ENCODE peak calls at places on chromosomes 1 and 21, in five cellular contexts. E, J, R, B and S are unnamed samples.
A peak's percentile ranks its signal among the peaks of the same experiment; 100 is the strongest.

GRCh38 chr1:88566615-88567387 is 117.3 kb upstream of the PKN2 start:
- DNase-seq in J (no peak), E (no peak), R (no peak), B (no peak), S (no peak)

GRCh38 chr1:10181154-10181553 is 29.2 kb upstream of the KIF1B start:
- DNase-seq in E (no peak), R (no peak), J (no peak), B (no peak), S (no peak)

GRCh38 chr1:25026304-25026703 is 96.2 kb upstream of the RUNX3 start:
- DNase-seq in E (no peak), R (no peak), J (no peak), B (no peak), S (no peak)

GRCh38 chr21:15023782-15024181 is 41.0 kb downstream of the NRIP1 start:
- DNase-seq in E (no peak), J (no peak), B (no peak), R (no peak), S (no peak)

GRCh38 chr21:25895565-25896205 is 160.9 kb downstream of the GABPA start:
- DNase-seq in J (no peak), B (peak; percentile 55), E (no peak), R (peak; percentile 37), S (no peak)

GRCh38 chr1:117210831-117211261 is at the start of gene VTCN1:
- DNase-seq in B (no peak), J (no peak), R (no peak), E (peak; percentile 43), S (peak; percentile 91)

GRCh38 chr1:165369255-165369848 is 12.8 kb upstream of the LMX1A start:
- DNase-seq in E (peak; percentile 32), B (peak; percentile 64), J (no peak), R (peak; percentile 74), S (no peak)

GRCh38 chr1:192538407-192539311 is 36.9 kb upstream of the RGS1 start:
- DNase-seq in E (no peak), J (peak; percentile 85), B (peak; percentile 95), R (no peak), S (no peak)

GRCh38 chr1:208528577-208529240 is 284.5 kb upstream of the PLXNA2 start:
- DNase-seq in J (no peak), E (no peak), R (no peak), B (no peak), S (no peak)

GRCh38 chr1:115182012-115182715 is 92.9 kb upstream of the TSPAN2 start:
- DNase-seq in B (no peak), J (no peak), R (no peak), E (no peak), S (no peak)

GRCh38 chr21:32377991-32378390 is 14.8 kb downstream of the URB1 start:
- DNase-seq in E (no peak), R (no peak), B (no peak), J (no peak), S (no peak)

GRCh38 chr1:114458208-114458777 is 52.7 kb downstream of the TRIM33 start:
- DNase-seq in E (no peak), J (no peak), R (no peak), B (no peak), S (peak; percentile 5)

GRCh38 chr1:174902531-174903099 is 97.1 kb upstream of the CACYBP start:
- DNase-seq in J (no peak), R (no peak), B (no peak), E (no peak), S (no peak)

GRCh38 chr1:64013395-64013794 is 190.0 kb upstream of the UBE2U start:
- DNase-seq in J (no peak), E (no peak), B (no peak), R (no peak), S (no peak)

GRCh38 chr1:226220473-226221189 is 2.8 kb upstream of the MIXL1 start:
- DNase-seq in B (no peak), J (no peak), E (no peak), R (no peak), S (no peak)

GRCh38 chr1:171222961-171223360 is 25.3 kb upstream of the FMO1 start:
- DNase-seq in E (no peak), J (no peak), B (no peak), R (no peak), S (no peak)

GRCh38 chr1:94738371-94738770 is 81.8 kb upstream of the SLC44A3 start:
- DNase-seq in R (no peak), E (no peak), J (no peak), B (no peak), S (no peak)

GRCh38 chr1:225480825-225481434 is 53.1 kb upstream of the LBR start:
- DNase-seq in J (no peak), B (peak; percentile 77), R (peak; percentile 81), E (peak; percentile 38), S (peak; percentile 81)

GRCh38 chr1:85330206-85330605 is 53.8 kb upstream of the BCL10 start:
- DNase-seq in B (no peak), J (no peak), R (no peak), E (peak; percentile 67), S (peak; percentile 51)

GRCh38 chr21:23963454-23963853 is 1643.8 kb downstream of the MRPL39 start:
- DNase-seq in J (no peak), B (no peak), E (no peak), R (no peak), S (no peak)

GRCh38 chr21:45747802-45748445 is 104.4 kb downstream of the PCBP3 start:
- DNase-seq in E (peak; percentile 18), J (no peak), B (no peak), R (no peak), S (no peak)

GRCh38 chr21:45556645-45557601 is 14.7 kb upstream of the SLC19A1 start:
- DNase-seq in E (no peak), J (no peak), B (no peak), R (no peak), S (no peak)

GRCh38 chr1:170402451-170403311 is 129.3 kb upstream of the GORAB start:
- DNase-seq in J (no peak), E (no peak), B (no peak), R (no peak), S (no peak)

GRCh38 chr1:183604048-183604808 is 14.0 kb upstream of the NCF2 start:
- DNase-seq in B (no peak), J (peak; percentile 89), R (peak; percentile 62), E (no peak), S (no peak)

GRCh38 chr1:155003227-155003765 is 694 bp downstream of the ZBTB7B start:
- DNase-seq in R (no peak), J (no peak), E (no peak), B (peak; percentile 35), S (no peak)

GRCh38 chr21:32021319-32022027 is 148.7 kb downstream of the HUNK start:
- DNase-seq in E (no peak), B (no peak), R (no peak), J (no peak), S (no peak)

GRCh38 chr1:29671446-29671845 is 435.1 kb downstream of the PTPRU start:
- DNase-seq in B (no peak), E (no peak), R (peak; percentile 42), J (no peak), S (no peak)

GRCh38 chr21:42737969-42738590 is 84.7 kb downstream of the PDE9A start:
- DNase-seq in J (no peak), B (no peak), R (no peak), E (no peak), S (no peak)

GRCh38 chr1:46248122-46248920 is 758 bp downstream of the RAD54L start:
- DNase-seq in R (peak; percentile 73), E (peak; percentile 48), J (no peak), B (peak; percentile 66), S (peak; percentile 71)

GRCh38 chr1:941027-941587 is 17.4 kb downstream of the SAMD11 start:
- DNase-seq in B (no peak), E (no peak), R (no peak), J (no peak), S (no peak)

GRCh38 chr1:211129790-211130189 is 4.2 kb downstream of the KCNH1 start:
- DNase-seq in J (no peak), E (no peak), B (no peak), R (no peak), S (no peak)

DNA sequence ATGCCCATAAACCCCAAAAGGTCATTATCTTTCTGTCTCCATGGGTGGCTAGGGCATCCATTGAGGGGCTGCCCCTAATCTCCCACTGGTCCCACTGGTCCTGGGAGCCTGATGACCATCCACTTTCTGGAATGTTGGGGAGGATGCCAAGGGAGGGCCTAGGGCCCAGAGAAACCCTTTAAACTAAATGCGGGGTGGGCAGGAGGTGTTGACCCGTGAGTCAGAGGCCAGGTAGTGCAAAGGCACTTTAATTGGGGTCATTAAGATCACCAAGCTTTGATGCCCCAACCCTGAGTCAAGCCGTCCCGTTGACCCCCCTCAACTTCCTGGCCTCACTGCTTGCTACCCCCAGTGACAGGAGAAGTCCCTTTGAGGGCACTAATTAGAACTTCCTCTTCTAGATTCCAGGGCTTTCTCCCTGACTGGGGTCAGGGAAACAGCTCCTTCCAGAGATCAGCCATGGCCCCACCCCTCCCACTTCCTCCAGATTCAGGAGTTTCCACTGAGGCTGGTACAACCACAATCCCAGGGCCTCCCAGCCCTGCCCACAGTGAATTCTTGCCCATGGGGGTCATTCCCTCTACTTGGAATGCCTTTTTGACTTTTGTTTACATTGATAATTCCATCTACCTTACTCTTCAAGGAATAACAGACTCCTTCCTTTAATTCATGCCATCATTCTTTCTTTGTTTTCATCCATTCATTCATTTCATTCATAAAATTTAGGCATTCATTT is 15.5 kb upstream of the SERINC2 start:
- DNase-seq in E (peak; percentile 40), B (no peak), J (no peak), R (no peak), S (peak; percentile 42)
- H3K27me3 ChIP-seq in E (no peaks in the 10 kb centered on the region), B (no peaks in the 10 kb centered on the region), J (no peaks in the 10 kb centered on the region), R (peaks cover 5% of the 10 kb centered on the region), S (no peaks in the 10 kb centered on the region)

GRCh38 chr1:47842228-47842627 is 155.0 kb downstream of the TRABD2B start:
- DNase-seq in E (no peak), B (no peak), R (no peak), J (no peak), S (no peak)
- H3K27ac ChIP-seq in E (no peak overlapping the region), B (no peak overlapping the region), R (no peak overlapping the region), J (no peak overlapping the region), S (no peak overlapping the region)

DNA sequence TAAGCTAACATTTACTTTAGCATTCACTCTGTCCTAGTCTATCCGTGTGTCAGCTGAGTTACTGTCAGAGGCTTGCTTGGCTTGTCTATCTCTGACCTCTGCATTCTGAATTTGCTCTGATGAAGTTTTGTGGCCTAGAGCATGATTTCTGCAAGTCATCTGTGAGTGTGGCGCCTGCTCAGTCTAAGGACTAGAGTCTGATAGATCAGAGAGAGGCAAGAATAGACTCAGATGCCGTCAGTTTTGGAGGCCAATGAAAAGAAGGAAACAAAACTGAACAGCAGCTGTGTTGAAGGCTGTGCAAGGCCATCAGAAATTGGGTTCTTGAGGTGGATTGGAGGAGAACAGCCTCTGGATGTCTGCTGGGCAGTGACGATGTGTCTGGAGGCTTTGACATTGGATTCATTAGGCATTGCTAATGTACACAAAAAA is 573.1 kb downstream of the USP25 start:
- DNase-seq in R (no peak), J (no peak), B (no peak), E (no peak), S (no peak)
- H3K4me2 ChIP-seq in R (no peak overlapping the region), J (no peak overlapping the region), B (no peak overlapping the region), E (no peak overlapping the region), S (no peak overlapping the region)

GRCh38 chr1:2472561-2473166 is 3.4 kb upstream of the PLCH2 start:
- DNase-seq in E (no peak), B (no peak), R (no peak), J (no peak), S (no peak)

GRCh38 chr1:2471587-2472001 is 4.5 kb upstream of the PLCH2 start:
- DNase-seq in E (no peak), R (no peak), J (no peak), B (no peak), S (no peak)

GRCh38 chr1:2472109-2472508 is 4.0 kb upstream of the PLCH2 start:
- DNase-seq in E (no peak), B (no peak), R (no peak), J (no peak), S (no peak)

GRCh38 chr1:2470290-2471158 is 5.6 kb upstream of the PLCH2 start:
- DNase-seq in J (no peak), R (no peak), B (no peak), E (no peak), S (no peak)

GRCh38 chr1:2471159-2471471 is 5.0 kb upstream of the PLCH2 start:
- DNase-seq in R (no peak), B (no peak), E (no peak), J (no peak), S (no peak)
- H3K27me3 ChIP-seq in R (peaks cover 6% of the 10 kb centered on the region), B (peaks cover 89% of the 10 kb centered on the region), E (no peaks in the 10 kb centered on the region), J (no peaks in the 10 kb centered on the region), S (peaks cover 73% of the 10 kb centered on the region)